ENCODE peak calls at places on chromosomes 1 and 21, in five cellular contexts. F is HCT116, J is fibroblast of the aortic adventitia, Y is foreskin fibroblast, E is heart right ventricle. V is an unnamed sample.

GRCh38 chr1:95382385-95382784 is 148.4 kb downstream of the RWDD3 start:
- DNase-seq in J (no peak), F (no peak), E (no peak), Y (no peak), V (no peak)

GRCh38 chr1:3553166-3553939 is 58.0 kb downstream of the MEGF6 start:
- DNase-seq in E (no peak), Y (peak; percentile 65), F (no peak), J (peak; percentile 36), V (no peak)

GRCh38 chr1:17434591-17434990 is 4.9 kb downstream of the RCC2 start:
- DNase-seq in J (no peak), F (no peak), Y (no peak), E (no peak), V (no peak)

GRCh38 chr21:46605759-46606426 is 1.0 kb upstream of the S100B start:
- DNase-seq in Y (no peak), E (peak; percentile 36), J (no peak), F (no peak), V (peak; percentile 71)

GRCh38 chr1:153775432-153776311 is 465 bp downstream of the SLC27A3 start:
- DNase-seq in F (peak; percentile 42), Y (peak; percentile 75), J (peak; percentile 44), E (peak; percentile 73), V (peak; percentile 76)

GRCh38 chr1:107464827-107465226 is 324.0 kb downstream of the NTNG1 start:
- DNase-seq in J (no peak), Y (no peak), E (no peak), F (no peak), V (no peak)

GRCh38 chr1:96845464-96845863 is 123.9 kb downstream of the PTBP2 start:
- DNase-seq in F (peak; percentile 15), J (no peak), Y (no peak), E (peak; percentile 24), V (peak; percentile 50)

GRCh38 chr21:37074195-37074510 is 1.1 kb downstream of the TTC3 start:
- DNase-seq in Y (no peak), E (peak; percentile 27), F (no peak), J (no peak), V (no peak)

GRCh38 chr1:212415107-212415841 is 588 bp upstream of the PACC1 start:
- DNase-seq in F (no peak), Y (no peak), E (no peak), J (no peak), V (peak; percentile 44)

GRCh38 chr21:17759546-17760178 is 59.5 kb downstream of the C21orf91 start:
- DNase-seq in Y (no peak), E (no peak), J (no peak), F (no peak), V (no peak)

GRCh38 chr1:203448521-203449061 is 27.0 kb upstream of the PRELP start:
- DNase-seq in F (no peak), J (no peak), Y (peak; percentile 39), E (peak; percentile 41), V (no peak)

GRCh38 chr1:21339402-21340229 is 49.4 kb upstream of the ECE1 start:
- DNase-seq in J (no peak), F (no peak), E (no peak), Y (no peak), V (no peak)

GRCh38 chr21:37224861-37225260 is 42.3 kb downstream of the VPS26C start:
- DNase-seq in F (no peak), E (no peak), J (no peak), Y (no peak), V (no peak)

GRCh38 chr1:179143332-179143731 is 61.5 kb downstream of the TOR3A start:
- DNase-seq in E (no peak), J (peak; percentile 97), Y (peak; percentile 89), F (peak; percentile 74), V (no peak)

GRCh38 chr21:30146558-30147282 is 19.9 kb downstream of the CLDN17 start:
- DNase-seq in F (no peak), E (no peak), J (no peak), Y (no peak), V (no peak)

GRCh38 chr1:186442651-186443114 is 18.2 kb downstream of the PDC start:
- DNase-seq in F (no peak), Y (no peak), E (no peak), J (peak; percentile 96), V (no peak)

GRCh38 chr1:200172311-200172710 is 144.8 kb downstream of the NR5A2 start:
- DNase-seq in Y (peak; percentile 78), F (no peak), E (no peak), J (no peak), V (no peak)

GRCh38 chr21:18382141-18382540 is 21.4 kb downstream of the TMPRSS15 start:
- DNase-seq in F (no peak), J (no peak), Y (no peak), E (no peak), V (no peak)

GRCh38 chr1:119631433-119632102 is 16.5 kb downstream of the ZNF697 start:
- DNase-seq in J (peak; percentile 66), F (no peak), E (peak; percentile 95), Y (peak; percentile 91), V (no peak)

GRCh38 chr1:204345425-204345824 is 14.3 kb downstream of the PLEKHA6 start:
- DNase-seq in E (no peak), J (no peak), F (no peak), Y (no peak), V (no peak)

GRCh38 chr1:210751911-210752310 is 382.0 kb downstream of the KCNH1 start:
- DNase-seq in Y (no peak), F (no peak), J (no peak), E (no peak), V (no peak)

GRCh38 chr1:162678439-162678838 is 46.2 kb downstream of the DDR2 start:
- DNase-seq in F (peak; percentile 34), J (peak; percentile 87), Y (peak; percentile 88), E (no peak), V (no peak)

GRCh38 chr1:66575739-66576138 is 41.8 kb downstream of the SGIP1 start:
- DNase-seq in F (no peak), J (peak; percentile 97), E (no peak), Y (peak; percentile 96), V (no peak)

GRCh38 chr1:239896569-239896968 is 195.1 kb upstream of the FMN2 start:
- DNase-seq in J (no peak), F (no peak), Y (no peak), E (no peak), V (no peak)

GRCh38 chr1:204672482-204673216 is 12.9 kb downstream of the LRRN2 start:
- DNase-seq in E (no peak), F (no peak), J (no peak), Y (no peak), V (no peak)

GRCh38 chr1:220884981-220885918 is 6.0 kb downstream of the HLX start:
- DNase-seq in F (no peak), Y (no peak), E (no peak), J (no peak), V (peak; percentile 11)

GRCh38 chr1:149977345-149977744 is 33.2 kb downstream of the OTUD7B start:
- DNase-seq in F (no peak), J (no peak), Y (no peak), E (no peak), V (no peak)

GRCh38 chr21:15291621-15292266 is 226.9 kb upstream of the NRIP1 start:
- DNase-seq in J (no peak), E (no peak), Y (peak; percentile 4), F (no peak), V (no peak)

GRCh38 chr1:228317411-228317828 is 89.2 kb downstream of the TRIM11 start:
- DNase-seq in Y (no peak), E (peak; percentile 7), F (no peak), J (no peak), V (no peak)

GRCh38 chr1:66160719-66161118 is 368.0 kb downstream of the PDE4B start:
- DNase-seq in F (no peak), E (no peak), J (no peak), Y (no peak), V (no peak)

GRCh38 chr1:9687120-9687875 is 35.8 kb downstream of the PIK3CD start:
- DNase-seq in F (no peak), Y (peak; percentile 77), J (no peak), E (peak; percentile 32), V (peak; percentile 77)

GRCh38 chr1:71719330-71719729 is 563.0 kb downstream of the NEGR1 start:
- DNase-seq in J (no peak), E (no peak), Y (no peak), F (no peak), V (no peak)

GRCh38 chr1:71717186-71717585 is 565.2 kb downstream of the NEGR1 start:
- DNase-seq in E (no peak), J (no peak), Y (peak; percentile 32), F (no peak), V (no peak)

DNA sequence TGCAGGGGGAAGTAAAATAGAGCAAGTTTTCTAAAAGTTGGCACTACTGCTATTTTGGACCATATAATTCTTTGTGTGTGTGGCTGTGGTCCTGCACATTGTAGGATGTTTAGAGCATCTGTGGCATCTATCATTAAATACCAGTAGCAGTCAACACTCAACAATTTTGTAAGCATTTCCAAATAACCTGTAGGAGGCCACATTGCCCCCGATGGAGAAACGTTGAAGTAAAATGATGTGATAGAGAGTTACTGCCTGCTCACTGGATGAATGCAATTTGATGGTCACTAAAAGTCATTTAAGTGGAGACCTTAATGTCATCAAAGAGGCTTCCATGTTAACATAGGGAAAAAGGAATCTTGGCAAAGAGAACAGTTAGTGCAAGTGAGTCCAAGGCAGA is 560.8 kb downstream of the NEGR1 start:
- DNase-seq in J (no peak), Y (no peak), E (no peak), F (no peak), V (no peak)
- TF ChIP-seq CTCF in J (no peak), Y (no peak), E (no peak), F (no peak), V (no peak)

GRCh38 chr21:31687108-31687507 is 27.6 kb downstream of the SOD1 start:
- DNase-seq in Y (no peak), F (no peak), J (no peak), E (no peak), V (no peak)

GRCh38 chr21:31682625-31683024 is 23.1 kb downstream of the SOD1 start:
- DNase-seq in J (peak; percentile 49), F (no peak), Y (no peak), E (no peak), V (no peak)

GRCh38 chr21:31686272-31686913 is 26.9 kb downstream of the SOD1 start:
- DNase-seq in J (no peak), F (no peak), Y (no peak), E (no peak), V (no peak)

GRCh38 chr21:31684918-31685317 is 25.4 kb downstream of the SOD1 start:
- DNase-seq in Y (no peak), E (no peak), J (no peak), F (no peak), V (no peak)

DNA sequence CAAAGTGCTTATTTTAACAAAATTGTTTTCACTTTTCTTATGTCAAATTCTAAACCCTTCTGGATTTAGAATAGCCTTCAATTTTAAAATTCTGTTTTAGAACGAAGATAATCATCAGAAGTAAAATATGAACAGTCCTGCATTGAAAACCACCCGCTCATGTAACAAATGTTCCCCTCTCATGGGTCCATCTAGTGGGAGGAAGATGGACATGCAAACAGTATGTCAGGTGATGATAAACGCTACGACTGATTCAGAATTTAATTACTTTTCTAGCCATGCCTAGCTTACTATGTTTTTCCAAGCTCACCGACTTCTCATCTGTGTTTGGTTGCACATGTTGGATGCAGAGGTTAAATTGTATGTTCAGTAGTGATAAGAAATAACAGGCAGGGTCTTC is 23.5 kb downstream of the SOD1 start:
- DNase-seq in J (no peak), Y (no peak), F (no peak), E (no peak), V (no peak)
- TF ChIP-seq CTCF in J (no peak), Y (no peak), F (peak; percentile 15), E (no peak), V (no peak)

GRCh38 chr1:195608883-195609282 is 999.4 kb downstream of the KCNT2 start:
- DNase-seq in J (no peak), E (no peak), Y (peak; percentile 38), F (no peak), V (no peak)
- TF ChIP-seq CTCF in J (peak; percentile 19), E (no peak), Y (no peak), F (peak; percentile 60), V (no peak)

GRCh38 chr1:113021430-113022085 is 51.4 kb upstream of the LRIG2 start:
- DNase-seq in Y (peak; percentile 77), J (peak; percentile 18), E (no peak), F (no peak), V (no peak)
- TF ChIP-seq CTCF in Y (no peak), J (no peak), E (no peak), F (no peak), V (no peak)